ENCODE peak calls at places on chromosomes 16 and 17, in ten cellular contexts. S is GM23248, P is ELF-1, E is NCI-H524, B is smooth muscle cell of the brain vasculature, N is endodermal cell, L is PC-3, F is GOT3, Y is T-helper 2 cell, R is amniotic stem cell. O is an unnamed sample.

GRCh38 chr17:80364091-80364691 is 50.8 kb upstream of the ENDOV start:
- DNase-seq in S (peak; percentile 8), R (no peak), L (peak; percentile 45), Y (no peak), B (no peak), F (no peak), N (peak; percentile 87), E (peak; percentile 66), P (peak; percentile 46), O (no peak)

GRCh38 chr16:66751992-66752322 is 548 bp upstream of the DYNC1LI2 start:
- DNase-seq in R (no peak), F (no peak), Y (no peak), S (no peak), E (no peak), P (no peak), L (no peak), B (no peak), N (no peak), O (no peak)

GRCh38 chr17:4516740-4517139 is 18.1 kb downstream of the SPNS2 start:
- DNase-seq in B (no peak), R (no peak), Y (no peak), F (no peak), E (no peak), L (no peak), S (no peak), N (no peak), P (no peak), O (no peak)

GRCh38 chr16:89198417-89199240 is 1.7 kb downstream of the SLC22A31 start:
- DNase-seq in N (peak; percentile 43), E (no peak), R (no peak), F (no peak), S (no peak), B (no peak), P (no peak), Y (no peak), L (no peak), O (no peak)

GRCh38 chr16:81901483-81901882 is 109.8 kb downstream of the SDR42E1 start:
- DNase-seq in E (no peak), B (no peak), Y (no peak), F (no peak), R (no peak), L (peak; percentile 85), S (peak; percentile 14), P (no peak), N (no peak), O (peak; percentile 71)

GRCh38 chr16:71282943-71283342 is 6.3 kb downstream of the CMTR2 start:
- DNase-seq in R (no peak), B (no peak), E (no peak), N (no peak), P (no peak), Y (no peak), S (no peak), L (no peak), F (no peak), O (no peak)

GRCh38 chr16:84234656-84235285 is 5.0 kb downstream of the KCNG4 start:
- DNase-seq in S (no peak), Y (no peak), E (no peak), R (no peak), N (no peak), B (no peak), P (no peak), F (no peak), L (no peak), O (no peak)

GRCh38 chr17:17169396-17169795 is 36.7 kb downstream of the PLD6 start:
- DNase-seq in Y (no peak), N (no peak), P (no peak), S (no peak), R (no peak), E (no peak), B (no peak), L (no peak), F (no peak), O (no peak)

GRCh38 chr16:51129105-51129504 is 22.0 kb downstream of the SALL1 start:
- DNase-seq in N (no peak), E (no peak), R (no peak), S (peak; percentile 35), B (no peak), F (no peak), L (no peak), Y (no peak), P (no peak), O (no peak)

GRCh38 chr17:57948555-57949420 is 6.4 kb downstream of the CUEDC1 start:
- DNase-seq in R (peak; percentile 83), E (no peak), Y (no peak), L (peak; percentile 99), B (peak; percentile 74), S (peak; percentile 96), P (peak; percentile 52), N (peak; percentile 72), F (no peak), O (no peak)

GRCh38 chr17:43758497-43759174 is at the start of gene SOST:
- DNase-seq in P (peak; percentile 56), E (no peak), R (no peak), L (no peak), N (no peak), Y (no peak), F (no peak), B (no peak), S (no peak), O (no peak)

GRCh38 chr16:54493076-54493475 is 206.5 kb upstream of the IRX3 start:
- DNase-seq in L (no peak), E (no peak), R (no peak), F (no peak), B (no peak), S (peak; percentile 59), P (no peak), N (no peak), Y (no peak), O (no peak)

GRCh38 chr16:14132696-14133048 is 61.6 kb downstream of the MRTFB start:
- DNase-seq in S (peak; percentile 54), P (no peak), Y (no peak), N (no peak), F (no peak), L (no peak), R (no peak), B (no peak), E (no peak), O (no peak)

GRCh38 chr17:29838961-29839360 is 91.1 kb downstream of the SSH2 start:
- DNase-seq in E (peak; percentile 36), N (peak; percentile 82), S (peak; percentile 48), L (no peak), P (peak; percentile 55), Y (no peak), R (no peak), B (no peak), F (no peak), O (no peak)

GRCh38 chr17:20938244-20938643 is 104.6 kb downstream of the USP22 start:
- DNase-seq in Y (no peak), B (no peak), P (no peak), F (no peak), N (no peak), S (no peak), R (no peak), L (no peak), E (no peak), O (no peak)

GRCh38 chr16:83781-84615 is 6.0 kb downstream of the MPG start:
- DNase-seq in F (no peak), N (peak; percentile 65), E (no peak), P (no peak), B (no peak), S (peak; percentile 54), R (no peak), L (no peak), Y (no peak), O (no peak)

GRCh38 chr17:73165616-73166404 is 1.0 kb downstream of the SSTR2 start:
- DNase-seq in Y (no peak), N (peak; percentile 80), F (no peak), L (no peak), P (peak; percentile 24), B (no peak), R (no peak), E (peak; percentile 83), S (peak; percentile 52), O (no peak)

GRCh38 chr17:50199211-50199633 is 2.2 kb downstream of the COL1A1 start:
- DNase-seq in P (no peak), R (no peak), F (no peak), Y (no peak), L (no peak), B (no peak), S (peak; percentile 68), N (no peak), E (no peak), O (no peak)

GRCh38 chr16:84486126-84486525 is 18.3 kb downstream of the MEAK7 start:
- DNase-seq in Y (no peak), B (no peak), E (no peak), F (no peak), R (no peak), N (no peak), L (no peak), S (no peak), P (no peak), O (peak; percentile 13)

GRCh38 chr16:88870608-88871348 is 4.3 kb upstream of the PABPN1L start:
- DNase-seq in N (no peak), F (no peak), B (no peak), E (peak; percentile 96), S (no peak), P (no peak), R (no peak), L (no peak), Y (no peak), O (no peak)

GRCh38 chr17:2137342-2138098 is 82.6 kb downstream of the HIC1 start:
- DNase-seq in P (peak; percentile 86), E (no peak), R (no peak), S (peak; percentile 89), Y (no peak), L (no peak), F (no peak), B (peak; percentile 36), N (peak; percentile 94), O (no peak)

GRCh38 chr17:1720856-1721386 is 3.6 kb upstream of the WDR81 start:
- DNase-seq in L (peak; percentile 62), Y (peak; percentile 55), B (no peak), E (peak; percentile 43), N (peak; percentile 95), P (peak; percentile 81), S (peak; percentile 60), R (peak; percentile 29), F (no peak), O (peak; percentile 72)

GRCh38 chr17:8436169-8436932 is 667 bp downstream of the NDEL1 start:
- DNase-seq in R (peak; percentile 62), S (peak; percentile 87), E (peak; percentile 30), N (peak; percentile 92), L (peak; percentile 31), P (peak; percentile 82), B (no peak), Y (peak; percentile 55), F (no peak), O (peak; percentile 69)

GRCh38 chr16:25707982-25708583 is 16.3 kb downstream of the HS3ST4 start:
- DNase-seq in L (peak; percentile 49), P (peak; percentile 46), N (peak; percentile 83), E (peak; percentile 4), Y (no peak), S (peak; percentile 30), B (no peak), F (no peak), R (no peak), O (peak; percentile 42)

GRCh38 chr17:79171152-79171551 is 96.5 kb downstream of the ENGASE start:
- DNase-seq in R (no peak), S (peak; percentile 26), Y (no peak), N (no peak), P (no peak), B (no peak), F (no peak), E (peak; percentile 27), L (no peak), O (no peak)

GRCh38 chr17:2289878-2290478 is 13.6 kb downstream of the SMG6 start:
- DNase-seq in S (peak; percentile 45), B (no peak), E (no peak), L (peak; percentile 14), F (no peak), R (no peak), P (no peak), Y (no peak), N (no peak), O (no peak)

GRCh38 chr17:44159519-44160210 is 10.8 kb upstream of the ASB16 start:
- DNase-seq in L (no peak), S (no peak), B (no peak), P (no peak), N (no peak), Y (peak; percentile 60), E (no peak), F (no peak), R (no peak), O (no peak)

GRCh38 chr16:24309222-24309905 is 53.2 kb downstream of the CACNG3 start:
- DNase-seq in B (no peak), R (no peak), L (peak; percentile 77), N (no peak), P (no peak), S (peak; percentile 31), F (peak; percentile 7), Y (no peak), E (no peak), O (peak; percentile 36)